ENCODE peak calls at places on chromosomes 1 and 21, in seven cellular contexts. L is fibroblast of mammary gland, E is lower lobe of right lung, S is AG10803, N is breast epithelium, B is PC-3, O is HFF-Myc. C is an unnamed sample.

GRCh38 chr1:87346130-87346804 is 17.6 kb downstream of the LMO4 start:
- DNase-seq in S (no peak), B (no peak), L (no peak), E (no peak), O (no peak), N (no peak), C (no peak)

GRCh38 chr1:207430602-207431001 is 23.5 kb upstream of the CR2 start:
- DNase-seq in L (no peak), O (no peak), S (no peak), N (no peak), E (no peak), B (peak), C (no peak)

GRCh38 chr1:62325076-62325475 is 5.8 kb upstream of the KANK4 start:
- DNase-seq in O (no peak), S (peak), E (no peak), B (peak), L (peak), N (peak), C (peak)

GRCh38 chr1:232047473-232047872 is 420.9 kb downstream of the DISC1 start:
- DNase-seq in L (no peak), E (no peak), B (peak), O (no peak), S (no peak), N (no peak), C (no peak)

GRCh38 chr1:199918196-199918789 is 109.2 kb upstream of the NR5A2 start:
- DNase-seq in L (no peak), N (no peak), S (no peak), B (peak), O (no peak), E (no peak), C (no peak)

GRCh38 chr21:38955495-38955894 is 149.8 kb downstream of the ETS2 start:
- DNase-seq in S (peak), B (peak), O (no peak), N (no peak), E (no peak), L (peak), C (peak)

GRCh38 chr1:245880754-245881403 is 626.2 kb downstream of the SMYD3 start:
- DNase-seq in O (no peak), S (peak), N (no peak), L (peak), B (no peak), E (no peak), C (peak)

GRCh38 chr21:42829954-42830353 is 49.4 kb downstream of the WDR4 start:
- DNase-seq in S (no peak), B (no peak), L (no peak), E (no peak), O (no peak), N (no peak), C (no peak)

GRCh38 chr1:74731399-74732052 is 1.3 kb downstream of the CRYZ start:
- DNase-seq in L (peak), N (no peak), S (no peak), O (no peak), E (no peak), B (peak), C (no peak)

GRCh38 chr1:222880586-222880985 is 65.7 kb downstream of the DISP1 start:
- DNase-seq in S (peak), N (no peak), O (no peak), L (peak), B (peak), E (no peak), C (peak)

DNA sequence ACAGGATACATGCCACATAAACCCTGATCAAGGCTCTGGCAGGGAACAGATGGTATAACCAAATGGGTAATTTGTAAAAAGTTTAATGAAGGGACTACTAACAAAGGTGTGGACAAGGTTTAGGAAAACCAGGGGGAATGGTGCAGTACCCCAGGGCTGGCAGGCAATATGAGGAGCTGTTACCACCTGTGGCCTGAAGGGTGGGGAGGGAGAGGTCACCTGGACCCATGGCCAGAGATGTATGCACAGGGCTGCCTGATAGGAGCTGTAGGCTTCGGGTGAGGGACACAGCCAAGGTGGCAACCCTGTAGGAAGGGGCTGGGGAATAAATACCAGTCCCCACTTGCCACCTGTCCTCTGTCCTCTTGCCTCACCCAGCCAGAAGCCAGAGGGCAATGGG is 51.4 kb upstream of the ID3 start:
- DNase-seq in L (no peak), N (no peak), B (no peak), E (no peak), O (no peak), S (no peak), C (no peak)
- TF ChIP-seq CTCF in L (no peak), N (no peak), B (no peak), E (no peak), O (no peak), S (no peak), C (no peak)

GRCh38 chr1:52423771-52424170 is 19.4 kb downstream of the PRPF38A start:
- DNase-seq in S (no peak), O (no peak), L (no peak), N (no peak), E (no peak), B (no peak), C (no peak)

GRCh38 chr1:52424238-52424637 is 19.8 kb downstream of the PRPF38A start:
- DNase-seq in O (no peak), E (no peak), L (no peak), B (no peak), S (no peak), N (no peak), C (peak)

GRCh38 chr1:52420713-52421112 is 16.3 kb downstream of the PRPF38A start:
- DNase-seq in E (no peak), L (no peak), N (no peak), S (no peak), O (no peak), B (no peak), C (no peak)

GRCh38 chr1:52424757-52425265 is 20.4 kb downstream of the PRPF38A start:
- DNase-seq in O (no peak), L (no peak), E (no peak), N (no peak), B (no peak), S (peak), C (no peak)

DNA sequence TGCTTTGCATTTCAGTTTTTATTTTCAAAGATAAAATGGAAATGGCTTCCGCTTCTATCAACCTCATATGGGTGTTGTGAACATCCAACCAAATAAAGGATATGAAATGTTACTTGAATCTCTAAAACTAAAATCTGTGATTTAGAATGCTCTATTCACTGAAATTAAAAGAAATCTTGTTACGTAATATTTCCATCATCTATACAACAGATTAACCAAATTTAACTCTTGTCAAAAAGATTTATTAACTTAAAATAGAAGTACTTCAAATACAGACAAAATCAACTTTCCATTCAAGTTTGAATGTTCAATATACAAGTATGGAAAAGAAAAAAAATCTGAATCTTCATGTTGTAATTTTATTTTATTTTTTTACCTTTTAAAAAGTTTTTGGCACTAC is 18.7 kb downstream of the PRPF38A start:
- DNase-seq in S (no peak), L (no peak), E (no peak), B (no peak), N (no peak), O (no peak), C (no peak)
- H3K4me3 ChIP-seq in S (no peak), L (no peak), E (no peak), B (no peak), N (no peak), O (no peak), C (no peak)

GRCh38 chr1:6208723-6209660 is 3.1 kb downstream of the RNF207 start:
- DNase-seq in O (no peak), L (peak), S (peak), N (no peak), E (peak), B (no peak), C (peak)
- TF ChIP-seq CTCF in O (peak), L (no peak), S (peak), N (peak), E (peak), B (no peak), C (peak)

DNA sequence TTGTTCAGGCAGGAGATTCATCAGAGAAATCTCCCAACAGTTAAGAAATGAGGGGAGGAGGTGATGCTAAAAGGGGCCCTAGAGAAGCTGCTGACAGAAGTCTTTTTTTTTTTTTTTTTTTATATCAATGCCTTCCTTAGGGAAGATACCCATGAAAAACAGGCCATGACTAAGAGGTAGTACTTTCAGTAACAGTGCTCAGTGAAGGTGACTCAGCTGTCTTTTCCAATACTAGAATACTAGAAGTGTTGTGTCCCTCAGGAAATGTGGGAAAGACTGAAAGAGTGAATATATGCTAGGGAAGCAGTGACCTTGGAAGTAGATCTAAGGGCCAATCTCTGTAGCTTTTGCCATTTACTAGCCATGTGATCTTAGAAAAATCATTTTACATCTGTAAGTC is 52.4 kb upstream of the SLFNL1 start:
- DNase-seq in E (no peak), O (no peak), L (peak), S (peak), N (no peak), B (peak), C (peak)
- H3K4me3 ChIP-seq in E (no peak), O (no peak), L (no peak), S (no peak), N (no peak), B (no peak), C (no peak)

DNA sequence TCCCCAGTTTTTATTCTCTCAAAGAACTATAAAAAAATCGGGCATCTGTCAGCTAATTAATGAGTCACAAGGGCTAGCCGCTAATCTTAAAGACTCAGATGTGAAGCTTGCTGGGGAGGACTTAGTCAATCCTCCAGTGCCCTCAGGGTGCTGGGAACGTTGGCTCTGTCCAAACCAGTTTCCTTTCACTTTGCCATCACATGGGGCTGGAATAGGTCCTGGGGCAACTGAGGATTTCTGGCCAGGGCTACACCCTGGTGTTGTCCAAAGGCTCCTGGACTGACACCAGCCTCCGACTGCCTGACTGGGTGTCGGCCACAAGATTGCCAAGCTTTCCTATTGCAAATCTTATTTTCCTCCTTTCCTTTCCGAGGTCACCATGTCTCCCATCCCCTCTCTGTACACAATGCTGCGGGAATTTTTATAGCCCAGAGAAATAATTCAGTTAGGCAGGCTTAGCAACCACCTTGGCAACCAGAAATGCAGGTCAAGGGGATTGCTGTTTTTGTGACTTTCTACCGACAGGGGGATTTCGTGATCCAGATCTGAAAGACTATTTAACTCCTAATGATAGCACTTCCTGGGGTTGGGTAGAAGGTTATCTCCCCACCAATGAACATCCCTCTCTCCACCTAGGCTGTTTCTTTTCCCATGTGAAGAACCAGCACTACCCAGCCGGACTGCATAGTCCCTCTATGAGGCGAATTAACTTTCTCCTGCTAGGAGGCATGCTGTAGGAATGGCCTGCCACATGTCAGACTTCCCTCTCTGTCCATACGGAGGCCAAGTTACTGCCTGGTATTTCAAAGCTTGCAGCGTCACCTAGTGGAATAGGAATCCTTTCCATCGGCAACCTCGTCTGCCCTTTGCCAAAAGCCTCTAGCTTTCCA is 29.9 kb upstream of the CTBS start:
- DNase-seq in E (no peak), O (peak), N (peak), L (peak), S (peak), B (peak), C (peak)
- TF ChIP-seq CTCF in E (peak), O (peak), N (no peak), L (peak), S (peak), B (peak), C (peak)

GRCh38 chr1:41919131-41919530 is 409 bp upstream of the HIVEP3 start:
- DNase-seq in B (no peak), O (no peak), E (no peak), L (no peak), N (no peak), S (no peak), C (no peak)
- H3K4me3 ChIP-seq in B (peak), O (no peak), E (peak), L (no peak), N (peak), S (no peak), C (no peak)

GRCh38 chr1:170661646-170662411 is 2.1 kb upstream of the PRRX1 start:
- DNase-seq in L (peak), E (no peak), N (no peak), B (no peak), O (no peak), S (peak), C (peak)

GRCh38 chr1:170663441-170664282 is at the start of gene PRRX1:
- DNase-seq in L (peak), S (peak), B (no peak), N (no peak), O (no peak), E (no peak), C (peak)

GRCh38 chr1:170660874-170661645 is 2.9 kb upstream of the PRRX1 start:
- DNase-seq in L (peak), B (no peak), O (no peak), E (no peak), N (no peak), S (peak), C (peak)

GRCh38 chr1:170663011-170663410 is 920 bp upstream of the PRRX1 start:
- DNase-seq in S (peak), N (no peak), E (no peak), L (peak), B (no peak), O (no peak), C (peak)

GRCh38 chr1:170662561-170662971 is 1.4 kb upstream of the PRRX1 start:
- DNase-seq in E (no peak), S (no peak), N (no peak), O (no peak), B (no peak), L (peak), C (peak)
- TF ChIP-seq CTCF in E (no peak), S (no peak), N (no peak), O (no peak), B (no peak), L (no peak), C (no peak)